ENCODE peak calls at places on chromosomes 1 and 21, in nine cellular contexts. A, O, I, Y, J, K, S, X and Q are unnamed samples.

GRCh38 chr1:41387667-41388091 is 26.4 kb downstream of the FOXO6 start:
- DNase-seq in A (peak; percentile 87), O (peak; percentile 14), I (no peak), Y (peak; percentile 62), J (peak; percentile 84), K (no peak), S (peak; percentile 8), X (peak; percentile 92), Q (no peak)

GRCh38 chr1:75795703-75796193 is 934 bp upstream of the MSH4 start:
- DNase-seq in A (no peak), O (no peak), I (no peak), Y (no peak), J (no peak), K (no peak), S (no peak), X (no peak), Q (no peak)

GRCh38 chr21:38852278-38852677 is 46.5 kb downstream of the ETS2 start:
- DNase-seq in A (no peak), O (no peak), I (no peak), Y (no peak), J (no peak), K (no peak), S (no peak), X (no peak), Q (no peak)

GRCh38 chr1:81446006-81446669 is 354.6 kb upstream of the ADGRL2 start:
- DNase-seq in A (no peak), O (no peak), I (no peak), Y (peak; percentile 48), J (no peak), K (no peak), S (no peak), X (no peak), Q (no peak)

GRCh38 chr1:151356668-151357067 is 9.6 kb upstream of the RFX5 start:
- DNase-seq in A (no peak), O (no peak), I (no peak), Y (no peak), J (no peak), K (no peak), S (no peak), X (no peak), Q (no peak)

GRCh38 chr1:48876221-48876785 is 99.6 kb upstream of the BEND5 start:
- DNase-seq in A (peak; percentile 54), O (no peak), I (no peak), Y (no peak), J (no peak), K (no peak), S (peak; percentile 11), X (no peak), Q (no peak)

GRCh38 chr21:42496839-42497202 is 797 bp upstream of the RSPH1 start:
- DNase-seq in A (no peak), O (no peak), I (no peak), Y (no peak), J (peak; percentile 46), K (no peak), S (no peak), X (peak; percentile 60), Q (no peak)

GRCh38 chr21:37368536-37369279 is 2.1 kb downstream of the DYRK1A start:
- DNase-seq in A (peak; percentile 31), O (peak; percentile 18), I (no peak), Y (peak; percentile 42), J (no peak), K (no peak), S (no peak), X (no peak), Q (no peak)

GRCh38 chr1:91622586-91622985 is 121.9 kb downstream of the CDC7 start:
- DNase-seq in A (peak; percentile 34), O (no peak), I (no peak), Y (no peak), J (no peak), K (no peak), S (no peak), X (no peak), Q (no peak)

GRCh38 chr1:41329662-41330587 is 31.3 kb upstream of the FOXO6 start:
- DNase-seq in A (no peak), O (no peak), I (no peak), Y (no peak), J (no peak), K (no peak), S (no peak), X (no peak), Q (no peak)

GRCh38 chr1:172638885-172639831 is 19.7 kb upstream of the FASLG start:
- DNase-seq in A (peak; percentile 50), O (peak; percentile 94), I (peak; percentile 72), Y (peak; percentile 53), J (peak; percentile 22), K (peak; percentile 72), S (peak; percentile 64), X (no peak), Q (peak; percentile 86)

GRCh38 chr1:17723684-17724083 is 31.4 kb upstream of the ACTL8 start:
- DNase-seq in A (no peak), O (no peak), I (no peak), Y (no peak), J (no peak), K (no peak), S (no peak), X (no peak), Q (no peak)

DNA sequence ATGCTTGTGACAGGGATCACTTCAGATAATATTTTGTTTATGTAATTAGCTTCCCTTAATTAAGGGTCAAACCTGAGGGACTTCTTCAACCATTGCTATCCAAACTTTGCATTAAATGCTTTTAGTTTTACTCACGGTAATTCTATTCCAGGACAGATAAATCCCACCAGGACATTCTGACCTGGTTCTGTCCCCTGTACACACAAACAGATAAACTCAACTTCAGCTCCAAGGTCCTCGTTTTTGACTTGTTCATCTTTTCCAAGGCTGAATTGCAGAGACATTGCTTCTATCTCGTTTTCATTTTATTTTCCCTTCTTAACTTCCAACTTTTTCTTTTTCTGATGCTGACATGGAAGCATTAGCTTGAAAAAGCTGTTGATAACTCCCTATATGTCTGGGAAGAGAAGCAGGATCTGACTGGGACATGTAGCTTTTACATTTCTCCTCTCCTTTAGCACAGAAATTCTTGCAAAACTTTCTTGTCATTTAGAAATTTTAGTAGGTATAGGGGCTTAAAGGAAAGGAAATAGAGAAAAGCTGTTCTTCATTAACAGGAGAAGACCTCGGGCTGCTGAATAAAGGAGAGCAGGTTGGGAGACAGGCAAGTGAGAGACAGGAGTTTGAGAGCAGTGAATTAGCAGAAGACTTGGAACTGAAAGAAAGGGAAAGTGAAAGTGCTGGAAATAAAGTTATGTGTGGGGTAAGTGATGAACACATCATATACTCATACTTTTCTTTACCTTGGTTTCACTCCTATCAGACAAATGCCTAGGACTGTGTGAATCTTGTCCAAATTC is 231.7 kb upstream of the B3GALT2 start:
- DNase-seq in A (peak; percentile 51), O (peak; percentile 18), I (peak; percentile 46), Y (peak; percentile 79), J (no peak), K (no peak), S (no peak), X (no peak), Q (no peak)
- H3K4me3 ChIP-seq in A (peak overlapping the region; percentile 47), O (peak overlapping the region; percentile 3), I (peak overlapping the region; percentile 65), Y (no peak overlapping the region), J (peak overlapping the region; percentile 44), K (peak overlapping the region; percentile 22), S (peak overlapping the region; percentile 20), X (no peak overlapping the region), Q (peak overlapping the region; percentile 25)

GRCh38 chr1:21659099-21659923 is 9.8 kb downstream of the RAP1GAP start:
- DNase-seq in A (peak; percentile 67), O (peak; percentile 51), I (peak; percentile 83), Y (peak; percentile 66), J (peak; percentile 96), K (peak; percentile 73), S (no peak), X (peak; percentile 91), Q (no peak)
- H3K4me3 ChIP-seq in A (no peak overlapping the region), O (no peak overlapping the region), I (peak overlapping the region; percentile 45), Y (no peak overlapping the region), J (peak overlapping the region; percentile 30), K (no peak overlapping the region), S (no peak overlapping the region), X (peak overlapping the region; percentile 53), Q (peak overlapping the region; percentile 31)

DNA sequence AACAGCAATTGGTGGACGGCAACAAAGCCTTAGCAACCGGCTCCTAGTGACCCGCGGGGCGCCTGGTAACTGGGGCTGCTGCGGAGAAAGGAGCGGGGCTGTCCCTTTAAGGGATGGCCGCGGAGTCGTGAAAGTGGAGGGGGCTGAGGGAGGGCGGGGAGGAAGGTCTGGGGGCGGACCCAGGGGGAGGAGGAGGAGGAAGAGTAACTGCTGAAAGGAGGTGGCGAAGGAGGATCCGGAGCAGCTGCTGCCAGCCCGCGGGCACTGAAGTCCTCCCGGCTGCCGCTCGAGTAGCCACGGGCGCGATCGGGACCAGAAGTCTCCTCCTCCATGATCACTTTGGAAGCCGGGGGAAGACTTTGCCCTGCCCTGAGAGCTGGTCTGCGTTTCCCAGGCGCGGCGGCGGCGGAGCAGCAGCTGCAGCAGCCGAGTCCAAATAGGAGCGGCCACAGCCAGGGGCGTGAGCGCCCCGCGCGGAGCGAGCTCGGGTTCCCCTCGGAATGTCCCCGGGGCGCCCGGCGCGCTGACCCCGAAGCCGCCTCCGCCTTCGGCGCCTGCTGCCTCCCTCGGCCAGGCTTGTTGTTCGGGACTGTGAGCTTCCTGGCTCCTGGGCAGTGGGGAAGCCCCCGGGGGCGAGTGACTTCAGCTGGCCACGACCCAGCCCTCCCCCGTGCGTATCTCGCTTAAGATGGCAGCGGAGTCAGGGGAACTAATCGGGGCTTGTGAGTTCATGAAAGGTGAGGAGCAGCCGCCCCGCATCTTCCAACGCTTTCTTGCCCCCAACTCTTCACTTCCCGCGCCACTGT is at the start of gene CDC14A:
- DNase-seq in A (peak; percentile 97), O (peak; percentile 95), I (peak; percentile 81), Y (peak; percentile 93), J (peak; percentile 95), K (peak; percentile 97), S (peak; percentile 82), X (peak; percentile 99), Q (peak; percentile 89)
- H3K4me3 ChIP-seq in A (peak within 1 kb of the TSS; percentile 87), O (peak within 1 kb of the TSS; percentile 84), I (peak within 1 kb of the TSS; percentile 94), Y (peak within 1 kb of the TSS; percentile 93), J (peak within 1 kb of the TSS; percentile 80), K (peak within 1 kb of the TSS; percentile 86), S (peak within 1 kb of the TSS; percentile 95), X (peak within 1 kb of the TSS; percentile 93), Q (peak within 1 kb of the TSS; percentile 96)

GRCh38 chr1:85295006-85295431 is 18.6 kb upstream of the BCL10 start:
- DNase-seq in A (no peak), O (no peak), I (no peak), Y (no peak), J (no peak), K (no peak), S (no peak), X (no peak), Q (no peak)

GRCh38 chr1:85295654-85296053 is 19.2 kb upstream of the BCL10 start:
- DNase-seq in A (no peak), O (no peak), I (no peak), Y (no peak), J (no peak), K (no peak), S (no peak), X (no peak), Q (no peak)

GRCh38 chr1:85297855-85298629 is 21.6 kb upstream of the BCL10 start:
- DNase-seq in A (peak; percentile 98), O (peak; percentile 96), I (peak; percentile 10), Y (peak; percentile 84), J (no peak), K (peak; percentile 92), S (peak; percentile 98), X (no peak), Q (peak; percentile 99)

GRCh38 chr1:85296980-85297379 is 20.5 kb upstream of the BCL10 start:
- DNase-seq in A (no peak), O (no peak), I (no peak), Y (no peak), J (no peak), K (no peak), S (no peak), X (no peak), Q (no peak)

DNA sequence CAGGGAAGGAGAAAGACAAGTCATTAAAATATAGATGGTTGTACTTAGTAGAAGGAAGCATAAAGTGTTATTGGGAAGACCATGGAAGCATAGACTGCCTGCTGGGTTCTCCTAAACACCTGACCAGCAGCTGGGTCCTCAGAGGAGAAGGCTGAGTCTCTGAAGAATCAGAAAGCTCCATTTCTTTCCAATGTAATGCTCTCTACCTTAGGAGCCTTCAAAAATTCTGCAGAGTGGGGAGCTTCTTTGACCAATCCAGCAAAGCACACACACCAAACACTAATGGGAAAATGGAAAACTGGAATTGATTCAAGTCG is 21.1 kb upstream of the BCL10 start:
- DNase-seq in A (no peak), O (no peak), I (no peak), Y (no peak), J (no peak), K (no peak), S (no peak), X (no peak), Q (no peak)
- H3K4me3 ChIP-seq in A (peak overlapping the region; percentile 4), O (peak overlapping the region; percentile 6), I (no peak overlapping the region), Y (no peak overlapping the region), J (no peak overlapping the region), K (no peak overlapping the region), S (no peak overlapping the region), X (no peak overlapping the region), Q (no peak overlapping the region)